ENCODE peak calls at places on chromosomes 12 and 14, in six cellular contexts. O is AG09309, J is sigmoid colon, N is HCT116, X is breast epithelium, D is A673. B is an unnamed sample.

GRCh38 chr12:102965281-102966155 is 8.0 kb downstream of the ASCL1 start:
- DNase-seq in O (no peak), J (no peak), N (no peak), X (no peak), D (no peak), B (no peak)

GRCh38 chr14:71290301-71290700 is 383.0 kb downstream of the PCNX1 start:
- DNase-seq in O (no peak), J (no peak), N (no peak), X (no peak), D (no peak), B (no peak)

GRCh38 chr12:51788876-51789275 is 59.6 kb downstream of the FIGNL2 start:
- DNase-seq in O (peak), J (no peak), N (no peak), X (no peak), D (no peak), B (peak)

GRCh38 chr12:132178314-132178713 is 34.1 kb downstream of the NOC4L start:
- DNase-seq in O (no peak), J (no peak), N (no peak), X (no peak), D (no peak), B (no peak)

GRCh38 chr12:4487024-4487423 is 41.4 kb upstream of the FGF6 start:
- DNase-seq in O (no peak), J (no peak), N (no peak), X (no peak), D (no peak), B (no peak)

GRCh38 chr14:67436006-67436866 is 24.3 kb upstream of the PLEK2 start:
- DNase-seq in O (no peak), J (peak), N (no peak), X (peak), D (no peak), B (no peak)

GRCh38 chr14:73428354-73428824 is 30.0 kb downstream of the NUMB start:
- DNase-seq in O (no peak), J (no peak), N (no peak), X (no peak), D (no peak), B (no peak)

GRCh38 chr14:105212541-105213305 is 31.6 kb upstream of the NUDT14 start:
- DNase-seq in O (no peak), J (no peak), N (no peak), X (no peak), D (no peak), B (no peak)

GRCh38 chr12:108457006-108457733 is 57.9 kb upstream of the FICD start:
- DNase-seq in O (peak), J (no peak), N (peak), X (no peak), D (peak), B (peak)

GRCh38 chr12:51424662-51425539 is at the start of gene SLC4A8:
- DNase-seq in O (peak), J (peak), N (peak), X (peak), D (peak), B (peak)

GRCh38 chr12:53053223-53054111 is 3.6 kb downstream of the TNS2 start:
- DNase-seq in O (no peak), J (peak), N (peak), X (peak), D (no peak), B (no peak)

GRCh38 chr14:38958589-38958988 is 144.4 kb downstream of the SEC23A start:
- DNase-seq in O (no peak), J (no peak), N (no peak), X (no peak), D (no peak), B (no peak)

GRCh38 chr14:104086661-104087461 is 1.4 kb downstream of the ASPG start:
- DNase-seq in O (no peak), J (no peak), N (no peak), X (no peak), D (no peak), B (no peak)

GRCh38 chr12:117792471-117792870 is 176.3 kb downstream of the KSR2 start:
- DNase-seq in O (no peak), J (no peak), N (no peak), X (no peak), D (no peak), B (no peak)

GRCh38 chr12:16030729-16031128 is 119.6 kb downstream of the DERA start:
- DNase-seq in O (no peak), J (no peak), N (no peak), X (no peak), D (no peak), B (no peak)

GRCh38 chr12:6757028-6757689 is 4.2 kb upstream of the MLF2 start:
- DNase-seq in O (no peak), J (no peak), N (no peak), X (no peak), D (no peak), B (no peak)

GRCh38 chr12:81572411-81572810 is 186.7 kb downstream of the PPFIA2 start:
- DNase-seq in O (no peak), J (no peak), N (no peak), X (no peak), D (no peak), B (no peak)

GRCh38 chr12:43937947-43938346 is 102.1 kb downstream of the TMEM117 start:
- DNase-seq in O (no peak), J (no peak), N (no peak), X (no peak), D (peak), B (no peak)

GRCh38 chr12:67788118-67788517 is 139.6 kb downstream of the DYRK2 start:
- DNase-seq in O (no peak), J (no peak), N (no peak), X (no peak), D (no peak), B (no peak)

GRCh38 chr14:43938588-43939281 is 568.3 kb downstream of the FSCB start:
- DNase-seq in O (no peak), J (no peak), N (no peak), X (no peak), D (no peak), B (no peak)

GRCh38 chr12:71431991-71432390 is 7.6 kb upstream of the LGR5 start:
- DNase-seq in O (no peak), J (no peak), N (no peak), X (no peak), D (no peak), B (no peak)

GRCh38 chr12:49974677-49975369 is 2.1 kb downstream of the AQP6 start:
- DNase-seq in O (no peak), J (peak), N (no peak), X (no peak), D (no peak), B (no peak)

GRCh38 chr14:96417254-96417653 is 25.3 kb downstream of the AK7 start:
- DNase-seq in O (no peak), J (no peak), N (no peak), X (no peak), D (no peak), B (no peak)

GRCh38 chr12:116087962-116088361 is 189.5 kb downstream of the MED13L start:
- DNase-seq in O (no peak), J (no peak), N (no peak), X (no peak), D (no peak), B (no peak)

GRCh38 chr12:48286665-48287064 is 64.1 kb downstream of the ZNF641 start:
- DNase-seq in O (no peak), J (no peak), N (no peak), X (no peak), D (peak), B (no peak)

GRCh38 chr12:80352476-80352875 is 91.6 kb upstream of the PTPRQ start:
- DNase-seq in O (no peak), J (no peak), N (no peak), X (no peak), D (peak), B (no peak)

GRCh38 chr12:75979181-75979580 is 52.4 kb downstream of the PHLDA1 start:
- DNase-seq in O (no peak), J (no peak), N (no peak), X (no peak), D (peak), B (peak)

GRCh38 chr12:52682938-52683574 is 2.8 kb upstream of the KRT1 start:
- DNase-seq in O (no peak), J (no peak), N (no peak), X (no peak), D (no peak), B (no peak)

GRCh38 chr14:91219505-91220389 is 24.8 kb downstream of the GPR68 start:
- DNase-seq in O (no peak), J (no peak), N (no peak), X (no peak), D (no peak), B (no peak)

GRCh38 chr12:71562681-71563595 is 100.7 kb downstream of the ZFC3H1 start:
- DNase-seq in O (no peak), J (no peak), N (no peak), X (no peak), D (peak), B (no peak)

GRCh38 chr12:124576061-124576650 is 8.7 kb upstream of the NCOR2 start:
- DNase-seq in O (no peak), J (no peak), N (no peak), X (no peak), D (no peak), B (no peak)

GRCh38 chr12:5395443-5396401 is 36.2 kb upstream of the NTF3 start:
- DNase-seq in O (no peak), J (no peak), N (no peak), X (no peak), D (peak), B (no peak)

GRCh38 chr12:31368666-31369361 is 42.9 kb upstream of the SINHCAF start:
- DNase-seq in O (no peak), J (no peak), N (no peak), X (no peak), D (peak), B (no peak)

GRCh38 chr12:104519190-104519857 is 62.6 kb downstream of the CHST11 start:
- DNase-seq in O (no peak), J (no peak), N (no peak), X (no peak), D (no peak), B (no peak)

GRCh38 chr14:30410986-30411385 is 148.0 kb upstream of the G2E3 start:
- DNase-seq in O (no peak), J (no peak), N (no peak), X (no peak), D (no peak), B (no peak)

GRCh38 chr12:42141981-42142606 is 2.6 kb downstream of the GXYLT1 start:
- DNase-seq in O (no peak), J (no peak), N (no peak), X (no peak), D (no peak), B (no peak)

GRCh38 chr14:62097072-62097471 is 334.9 kb downstream of the SNAPC1 start:
- DNase-seq in O (no peak), J (no peak), N (no peak), X (no peak), D (no peak), B (peak)

GRCh38 chr12:85877459-85877858 is 3.4 kb downstream of the NTS start:
- DNase-seq in O (no peak), J (no peak), N (no peak), X (no peak), D (no peak), B (no peak)

GRCh38 chr12:85874064-85874463 is at the start of gene NTS:
- DNase-seq in O (no peak), J (no peak), N (no peak), X (no peak), D (peak), B (no peak)

GRCh38 chr12:85866929-85867776 is 6.9 kb upstream of the NTS start:
- DNase-seq in O (peak), J (no peak), N (peak), X (no peak), D (peak), B (peak)

GRCh38 chr12:85872497-85873091 is 1.5 kb upstream of the NTS start:
- DNase-seq in O (peak), J (no peak), N (peak), X (no peak), D (peak), B (peak)
- TF ChIP-seq CTCF in O (peak), J (peak), N (peak), X (peak), D (peak), B (peak)

DNA sequence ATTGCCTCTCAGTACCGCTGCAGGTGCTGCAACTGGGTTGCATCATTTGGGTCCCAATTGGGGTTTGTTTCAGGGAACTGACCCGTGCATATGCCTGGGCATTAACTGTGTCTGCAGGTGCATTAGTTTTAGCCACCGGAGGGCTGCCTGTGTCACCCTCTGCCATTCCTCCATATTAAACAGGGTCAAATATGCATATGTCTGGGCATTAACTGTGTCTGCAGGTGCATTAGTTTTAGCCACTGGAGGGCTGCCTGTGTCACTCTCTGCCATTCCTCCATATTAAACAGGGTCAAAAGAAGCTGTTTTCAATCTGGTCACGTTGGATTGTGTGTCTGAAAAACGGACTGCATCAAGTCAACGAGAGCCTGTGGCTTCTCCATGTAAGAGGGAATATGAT is 1317.0 kb downstream of the TMEM121 start:
- DNase-seq in O (no peak), J (no peak), N (no peak), X (no peak), D (no peak), B (no peak)
- TF ChIP-seq CTCF in O (no peak), J (no peak), N (no peak), X (no peak), D (no peak), B (no peak)

GRCh38 chr14:32913725-32914124 is 25.0 kb upstream of the NPAS3 start:
- DNase-seq in O (no peak), J (no peak), N (no peak), X (no peak), D (no peak), B (no peak)
- TF ChIP-seq CTCF in O (peak), J (no peak), N (no peak), X (no peak), D (no peak), B (peak)

GRCh38 chr12:128191380-128191779 is 75.6 kb upstream of the TMEM132C start:
- DNase-seq in O (no peak), J (no peak), N (no peak), X (no peak), D (no peak), B (no peak)
- TF ChIP-seq CTCF in O (no peak), J (no peak), N (no peak), X (no peak), D (no peak), B (no peak)

GRCh38 chr14:75800792-75801191 is 139.7 kb downstream of the TTLL5 start:
- DNase-seq in O (no peak), J (no peak), N (no peak), X (no peak), D (no peak), B (no peak)
- TF ChIP-seq CTCF in O (no peak), J (no peak), N (peak), X (no peak), D (peak), B (peak)

GRCh38 chr14:69771136-69771535 is 4.2 kb downstream of the SRSF5 start:
- DNase-seq in O (no peak), J (no peak), N (no peak), X (no peak), D (no peak), B (no peak)
- TF ChIP-seq CTCF in O (no peak), J (no peak), N (no peak), X (no peak), D (no peak), B (no peak)

GRCh38 chr14:89422181-89422951 is 5.3 kb upstream of the FOXN3 start:
- DNase-seq in O (no peak), J (peak), N (no peak), X (no peak), D (no peak), B (no peak)
- TF ChIP-seq CTCF in O (no peak), J (no peak), N (no peak), X (no peak), D (no peak), B (no peak)